ENCODE peak calls at places on chromosomes 4 and X, in five cellular contexts. One of them, this sample, is unnamed.

GRCh38 chrX:131288738-131289511 is at the start of gene IGSF1:
- DNase-seq in cardiac fibroblast: peak
- DNase-seq in stimulated activated CD4-positive, alpha-beta T cell treated with anti-CD3 and anti-CD28 coated beads, Interleukin-4, amount 100 ng/mL, for 4 hours: no peak
- DNase-seq in hepatocyte: peak
- DNase-seq in A549: peak
- DNase-seq in this sample: peak

GRCh38 chr4:98512918-98513317 is 145.5 kb downstream of the TSPAN5 start:
- DNase-seq in cardiac fibroblast: no peak
- DNase-seq in stimulated activated CD4-positive, alpha-beta T cell treated with anti-CD3 and anti-CD28 coated beads, Interleukin-4, amount 100 ng/mL, for 4 hours: no peak
- DNase-seq in hepatocyte: no peak
- DNase-seq in A549: no peak
- DNase-seq in this sample: no peak

GRCh38 chr4:111267786-111268185 is 644.9 kb upstream of the PITX2 start:
- DNase-seq in cardiac fibroblast: no peak
- DNase-seq in stimulated activated CD4-positive, alpha-beta T cell treated with anti-CD3 and anti-CD28 coated beads, Interleukin-4, amount 100 ng/mL, for 4 hours: no peak
- DNase-seq in hepatocyte: no peak
- DNase-seq in A549: no peak
- DNase-seq in this sample: no peak

GRCh38 chr4:45317276-45317675 is 590.9 kb upstream of the GNPDA2 start:
- DNase-seq in cardiac fibroblast: peak
- DNase-seq in stimulated activated CD4-positive, alpha-beta T cell treated with anti-CD3 and anti-CD28 coated beads, Interleukin-4, amount 100 ng/mL, for 4 hours: no peak
- DNase-seq in hepatocyte: peak
- DNase-seq in A549: no peak
- DNase-seq in this sample: no peak

GRCh38 chr4:33160126-33160525 is 2440.0 kb downstream of the PCDH7 start:
- DNase-seq in cardiac fibroblast: peak
- DNase-seq in stimulated activated CD4-positive, alpha-beta T cell treated with anti-CD3 and anti-CD28 coated beads, Interleukin-4, amount 100 ng/mL, for 4 hours: no peak
- DNase-seq in hepatocyte: peak
- DNase-seq in A549: peak
- DNase-seq in this sample: no peak

GRCh38 chr4:155526452-155527169 is 140.0 kb upstream of the GUCY1A1 start:
- DNase-seq in cardiac fibroblast: peak
- DNase-seq in stimulated activated CD4-positive, alpha-beta T cell treated with anti-CD3 and anti-CD28 coated beads, Interleukin-4, amount 100 ng/mL, for 4 hours: no peak
- DNase-seq in hepatocyte: peak
- DNase-seq in A549: no peak
- DNase-seq in this sample: no peak

GRCh38 chr4:122819708-122820449 is 6.8 kb upstream of the FGF2 start:
- DNase-seq in cardiac fibroblast: no peak
- DNase-seq in stimulated activated CD4-positive, alpha-beta T cell treated with anti-CD3 and anti-CD28 coated beads, Interleukin-4, amount 100 ng/mL, for 4 hours: no peak
- DNase-seq in hepatocyte: no peak
- DNase-seq in A549: peak
- DNase-seq in this sample: no peak

GRCh38 chrX:47571896-47572295 is 10.3 kb upstream of the TIMP1 start:
- DNase-seq in cardiac fibroblast: no peak
- DNase-seq in stimulated activated CD4-positive, alpha-beta T cell treated with anti-CD3 and anti-CD28 coated beads, Interleukin-4, amount 100 ng/mL, for 4 hours: no peak
- DNase-seq in hepatocyte: no peak
- DNase-seq in A549: no peak
- DNase-seq in this sample: no peak